ENCODE peak calls at places on chromosomes 16 and 17, in five cellular contexts. One of them, this sample, is unnamed.
A peak's percentile ranks its signal among the peaks of the same experiment; 100 is the strongest.

GRCh38 chr17:12510535-12510934 is 155.2 kb upstream of the MYOCD start:
- DNase-seq in non-pigmented ciliary epithelial cell: no peak
- DNase-seq in osteocyte: no peak
- DNase-seq in T-helper 9 cell: no peak
- DNase-seq in stimulated activated CD4-positive, alpha-beta T cell treated with anti-CD3 and anti-CD28 coated beads, Interleukin-12 subunit alpha, Interleukin-12 subunit beta, amount 100 ng/mL, for 48 hours: no peak
- DNase-seq in this sample: no peak

GRCh38 chr17:33200116-33200515 is 93.0 kb downstream of the ASIC2 start:
- DNase-seq in T-helper 9 cell: no peak
- DNase-seq in stimulated activated CD4-positive, alpha-beta T cell treated with anti-CD3 and anti-CD28 coated beads, Interleukin-12 subunit alpha, Interleukin-12 subunit beta, amount 100 ng/mL, for 48 hours: no peak
- DNase-seq in non-pigmented ciliary epithelial cell: no peak
- DNase-seq in osteocyte: no peak
- DNase-seq in this sample: no peak

GRCh38 chr17:13575922-13576419 is 25.8 kb downstream of the HS3ST3A1 start:
- DNase-seq in non-pigmented ciliary epithelial cell: no peak
- DNase-seq in osteocyte: no peak
- DNase-seq in stimulated activated CD4-positive, alpha-beta T cell treated with anti-CD3 and anti-CD28 coated beads, Interleukin-12 subunit alpha, Interleukin-12 subunit beta, amount 100 ng/mL, for 48 hours: no peak
- DNase-seq in T-helper 9 cell: no peak
- DNase-seq in this sample: no peak

GRCh38 chr16:49483651-49484451 is 110.2 kb downstream of the C16orf78 start:
- DNase-seq in non-pigmented ciliary epithelial cell: no peak
- DNase-seq in osteocyte: no peak
- DNase-seq in stimulated activated CD4-positive, alpha-beta T cell treated with anti-CD3 and anti-CD28 coated beads, Interleukin-12 subunit alpha, Interleukin-12 subunit beta, amount 100 ng/mL, for 48 hours: no peak
- DNase-seq in T-helper 9 cell: no peak
- DNase-seq in this sample: no peak

GRCh38 chr16:4455951-4456350 is 18.5 kb downstream of the NMRAL1 start:
- DNase-seq in T-helper 9 cell: no peak
- DNase-seq in stimulated activated CD4-positive, alpha-beta T cell treated with anti-CD3 and anti-CD28 coated beads, Interleukin-12 subunit alpha, Interleukin-12 subunit beta, amount 100 ng/mL, for 48 hours: no peak
- DNase-seq in osteocyte: no peak
- DNase-seq in non-pigmented ciliary epithelial cell: no peak
- DNase-seq in this sample: no peak

GRCh38 chr17:35537569-35538209 is at the start of gene SLFN12L:
- DNase-seq in stimulated activated CD4-positive, alpha-beta T cell treated with anti-CD3 and anti-CD28 coated beads, Interleukin-12 subunit alpha, Interleukin-12 subunit beta, amount 100 ng/mL, for 48 hours: no peak
- DNase-seq in non-pigmented ciliary epithelial cell: no peak
- DNase-seq in osteocyte: no peak
- DNase-seq in T-helper 9 cell: no peak
- DNase-seq in this sample: no peak

GRCh38 chr16:68696514-68696913 is 40.6 kb upstream of the CDH1 start:
- DNase-seq in non-pigmented ciliary epithelial cell: no peak
- DNase-seq in osteocyte: no peak
- DNase-seq in stimulated activated CD4-positive, alpha-beta T cell treated with anti-CD3 and anti-CD28 coated beads, Interleukin-12 subunit alpha, Interleukin-12 subunit beta, amount 100 ng/mL, for 48 hours: no peak
- DNase-seq in T-helper 9 cell: no peak
- DNase-seq in this sample: no peak

GRCh38 chr17:70034158-70034557 is 40.9 kb upstream of the KCNJ16 start:
- DNase-seq in T-helper 9 cell: no peak
- DNase-seq in osteocyte: no peak
- DNase-seq in stimulated activated CD4-positive, alpha-beta T cell treated with anti-CD3 and anti-CD28 coated beads, Interleukin-12 subunit alpha, Interleukin-12 subunit beta, amount 100 ng/mL, for 48 hours: no peak
- DNase-seq in non-pigmented ciliary epithelial cell: no peak
- DNase-seq in this sample: no peak

GRCh38 chr16:67470314-67470713 is 10.6 kb downstream of the ATP6V0D1 start:
- DNase-seq in non-pigmented ciliary epithelial cell: no peak
- DNase-seq in osteocyte: no peak
- DNase-seq in stimulated activated CD4-positive, alpha-beta T cell treated with anti-CD3 and anti-CD28 coated beads, Interleukin-12 subunit alpha, Interleukin-12 subunit beta, amount 100 ng/mL, for 48 hours: no peak
- DNase-seq in T-helper 9 cell: no peak
- DNase-seq in this sample: no peak

GRCh38 chr17:83136156-83136555 is 56.7 kb downstream of the METRNL start:
- DNase-seq in non-pigmented ciliary epithelial cell: no peak
- DNase-seq in osteocyte: peak; percentile 75
- DNase-seq in stimulated activated CD4-positive, alpha-beta T cell treated with anti-CD3 and anti-CD28 coated beads, Interleukin-12 subunit alpha, Interleukin-12 subunit beta, amount 100 ng/mL, for 48 hours: no peak
- DNase-seq in T-helper 9 cell: no peak
- DNase-seq in this sample: peak; percentile 54

GRCh38 chr16:70598937-70599503 is 47.3 kb upstream of the IL34 start:
- DNase-seq in T-helper 9 cell: no peak
- DNase-seq in osteocyte: no peak
- DNase-seq in stimulated activated CD4-positive, alpha-beta T cell treated with anti-CD3 and anti-CD28 coated beads, Interleukin-12 subunit alpha, Interleukin-12 subunit beta, amount 100 ng/mL, for 48 hours: no peak
- DNase-seq in non-pigmented ciliary epithelial cell: no peak
- DNase-seq in this sample: no peak

GRCh38 chr16:3025032-3026002 is 1.5 kb downstream of the THOC6 start:
- DNase-seq in stimulated activated CD4-positive, alpha-beta T cell treated with anti-CD3 and anti-CD28 coated beads, Interleukin-12 subunit alpha, Interleukin-12 subunit beta, amount 100 ng/mL, for 48 hours: no peak
- DNase-seq in T-helper 9 cell: no peak
- DNase-seq in non-pigmented ciliary epithelial cell: no peak
- DNase-seq in osteocyte: no peak
- DNase-seq in this sample: no peak

This sample was measured in type B pancreatic cell.